ENCODE peak calls at places on chromosomes 4 and X, in five cellular contexts. One of them, this sample, is unnamed.

GRCh38 chrX:55490121-55490520 is 473 bp upstream of the USP51 start:
- DNase-seq in A549: no peak
- DNase-seq in suprapubic skin: no peak
- DNase-seq in stomach: no peak
- DNase-seq in GM12878: no peak
- DNase-seq in this sample: no peak

GRCh38 chr4:95637047-95637600 is 88.4 kb upstream of the UNC5C start:
- DNase-seq in stomach: no peak
- DNase-seq in GM12878: no peak
- DNase-seq in A549: peak
- DNase-seq in suprapubic skin: no peak
- DNase-seq in this sample: no peak

GRCh38 chrX:111823703-111824102 is 52.3 kb upstream of the TRPC5OS start:
- DNase-seq in suprapubic skin: no peak
- DNase-seq in stomach: no peak
- DNase-seq in GM12878: no peak
- DNase-seq in A549: no peak
- DNase-seq in this sample: no peak

GRCh38 chrX:13167444-13168207 is 123.2 kb upstream of the FAM9C start:
- DNase-seq in stomach: no peak
- DNase-seq in GM12878: no peak
- DNase-seq in A549: no peak
- DNase-seq in suprapubic skin: no peak
- DNase-seq in this sample: peak

GRCh38 chr4:71184195-71184781 is 154.5 kb upstream of the SLC4A4 start:
- DNase-seq in A549: peak
- DNase-seq in GM12878: peak
- DNase-seq in suprapubic skin: no peak
- DNase-seq in stomach: peak
- DNase-seq in this sample: no peak

GRCh38 chrX:106898462-106898861 is 4.7 kb downstream of the RIPPLY1 start:
- DNase-seq in suprapubic skin: no peak
- DNase-seq in GM12878: peak
- DNase-seq in stomach: no peak
- DNase-seq in A549: peak
- DNase-seq in this sample: no peak

GRCh38 chrX:44570524-44570923 is 27.9 kb upstream of the FUNDC1 start:
- DNase-seq in GM12878: no peak
- DNase-seq in A549: peak
- DNase-seq in suprapubic skin: no peak
- DNase-seq in stomach: no peak
- DNase-seq in this sample: no peak

GRCh38 chr4:149164282-149164681 is 651.4 kb downstream of the IQCM start:
- DNase-seq in suprapubic skin: no peak
- DNase-seq in A549: peak
- DNase-seq in GM12878: no peak
- DNase-seq in stomach: no peak
- DNase-seq in this sample: no peak

GRCh38 chrX:57528670-57529255 is 63.0 kb upstream of the ZXDB start:
- DNase-seq in suprapubic skin: no peak
- DNase-seq in GM12878: no peak
- DNase-seq in stomach: no peak
- DNase-seq in A549: peak
- DNase-seq in this sample: no peak

GRCh38 chr4:121726642-121727268 is 30.0 kb upstream of the ANXA5 start:
- DNase-seq in A549: peak
- DNase-seq in suprapubic skin: no peak
- DNase-seq in GM12878: peak
- DNase-seq in stomach: no peak
- DNase-seq in this sample: no peak

GRCh38 chr4:76673361-76673760 is 224.6 kb downstream of the SOWAHB start:
- DNase-seq in A549: no peak
- DNase-seq in suprapubic skin: no peak
- DNase-seq in GM12878: no peak
- DNase-seq in stomach: no peak
- DNase-seq in this sample: no peak

DNA sequence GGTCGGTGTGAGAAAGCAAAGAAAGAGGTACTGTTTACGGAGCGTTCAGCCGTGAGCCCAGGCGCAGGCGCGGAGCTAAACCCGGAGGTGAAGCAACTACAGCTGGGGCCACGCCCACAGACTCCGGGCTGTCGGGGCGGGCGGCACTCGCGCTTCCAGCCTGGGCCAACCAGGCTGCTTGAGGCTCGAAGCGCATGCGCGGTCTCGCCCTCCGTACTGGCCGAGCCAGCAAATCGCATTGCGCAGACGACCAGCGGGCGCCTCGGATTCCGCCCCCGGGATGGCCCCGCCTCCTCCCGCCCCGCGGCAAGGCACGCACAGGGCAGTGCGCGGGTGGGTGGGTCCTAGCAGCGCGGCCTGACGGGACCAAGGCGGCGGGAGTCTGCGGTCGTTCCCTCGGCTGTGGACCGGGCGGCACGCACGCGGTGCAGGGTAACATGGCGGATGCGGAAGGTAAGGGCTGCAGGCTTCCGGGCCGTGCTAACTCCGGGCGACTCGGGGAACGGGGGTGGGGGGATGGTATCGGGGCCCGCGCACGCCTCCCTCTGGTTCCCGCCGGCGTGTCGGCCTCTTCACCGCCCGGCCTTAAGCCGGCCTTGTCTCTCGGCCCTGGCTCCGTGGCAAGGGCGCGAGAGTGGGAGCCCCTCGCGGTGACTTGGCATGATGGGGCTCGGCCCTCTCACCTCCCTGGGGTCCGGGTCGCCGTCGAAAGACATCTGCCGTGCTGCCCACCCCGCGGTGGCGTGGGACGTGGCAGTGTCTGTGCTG is at the start of gene DKC1:
- DNase-seq in GM12878: peak
- DNase-seq in suprapubic skin: peak
- DNase-seq in stomach: peak
- DNase-seq in A549: peak
- DNase-seq in this sample: peak
- TF ChIP-seq EP300 in GM12878: no peak
- TF ChIP-seq EP300 in suprapubic skin: no peak
- TF ChIP-seq EP300 in stomach: no peak
- TF ChIP-seq EP300 in A549: no peak
- TF ChIP-seq EP300 in this sample: no peak

DNA sequence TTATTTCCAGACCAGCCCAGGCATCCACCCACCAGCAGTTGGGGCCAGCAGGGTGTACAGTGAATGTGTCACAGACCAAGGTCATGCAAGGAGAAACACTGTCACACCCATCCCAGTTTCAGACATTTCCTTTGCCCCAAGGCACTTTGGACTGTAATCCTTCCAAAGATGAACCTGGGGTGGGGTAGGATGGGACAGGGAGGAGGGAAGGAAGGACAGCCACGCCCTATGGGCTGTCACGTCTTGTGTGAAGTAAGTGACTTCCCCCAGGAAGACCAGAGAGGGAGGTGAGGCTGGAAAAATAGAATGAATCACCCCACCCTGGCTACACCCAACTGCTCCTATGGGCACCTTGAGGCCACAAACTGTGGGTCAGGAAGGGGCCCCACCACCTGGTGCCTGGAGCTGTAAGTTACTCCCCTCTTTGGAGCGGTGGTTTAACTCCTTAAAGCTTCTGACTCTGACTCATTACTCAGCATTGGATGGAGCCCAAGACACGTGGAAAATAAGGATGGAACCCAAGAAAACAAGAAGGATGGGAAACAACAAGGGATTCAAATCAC is 349.9 kb upstream of the KLF3 start:
- DNase-seq in suprapubic skin: no peak
- DNase-seq in stomach: no peak
- DNase-seq in GM12878: no peak
- DNase-seq in A549: peak
- DNase-seq in this sample: no peak
- TF ChIP-seq EP300 in suprapubic skin: no peak
- TF ChIP-seq EP300 in stomach: no peak
- TF ChIP-seq EP300 in GM12878: no peak
- TF ChIP-seq EP300 in A549: no peak
- TF ChIP-seq EP300 in this sample: no peak

GRCh38 chr4:86657910-86658309 is 63.8 kb downstream of the PTPN13 start:
- DNase-seq in GM12878: peak
- DNase-seq in suprapubic skin: no peak
- DNase-seq in A549: no peak
- DNase-seq in stomach: no peak
- DNase-seq in this sample: no peak
- TF ChIP-seq EP300 in GM12878: no peak
- TF ChIP-seq EP300 in suprapubic skin: no peak
- TF ChIP-seq EP300 in A549: no peak
- TF ChIP-seq EP300 in stomach: no peak
- TF ChIP-seq EP300 in this sample: no peak

GRCh38 chr4:26589699-26590098 is 5.8 kb downstream of the TBC1D19 start:
- DNase-seq in GM12878: no peak
- DNase-seq in A549: no peak
- DNase-seq in stomach: no peak
- DNase-seq in suprapubic skin: no peak
- DNase-seq in this sample: no peak

GRCh38 chr4:26579169-26579568 is 4.7 kb upstream of the TBC1D19 start:
- DNase-seq in stomach: no peak
- DNase-seq in suprapubic skin: no peak
- DNase-seq in GM12878: no peak
- DNase-seq in A549: no peak
- DNase-seq in this sample: no peak

GRCh38 chr4:26584725-26585124 is 841 bp downstream of the TBC1D19 start:
- DNase-seq in stomach: no peak
- DNase-seq in GM12878: no peak
- DNase-seq in suprapubic skin: no peak
- DNase-seq in A549: no peak
- DNase-seq in this sample: no peak

GRCh38 chr4:26583538-26583864 is 383 bp upstream of the TBC1D19 start:
- DNase-seq in stomach: no peak
- DNase-seq in A549: no peak
- DNase-seq in GM12878: no peak
- DNase-seq in suprapubic skin: no peak
- DNase-seq in this sample: no peak

DNA sequence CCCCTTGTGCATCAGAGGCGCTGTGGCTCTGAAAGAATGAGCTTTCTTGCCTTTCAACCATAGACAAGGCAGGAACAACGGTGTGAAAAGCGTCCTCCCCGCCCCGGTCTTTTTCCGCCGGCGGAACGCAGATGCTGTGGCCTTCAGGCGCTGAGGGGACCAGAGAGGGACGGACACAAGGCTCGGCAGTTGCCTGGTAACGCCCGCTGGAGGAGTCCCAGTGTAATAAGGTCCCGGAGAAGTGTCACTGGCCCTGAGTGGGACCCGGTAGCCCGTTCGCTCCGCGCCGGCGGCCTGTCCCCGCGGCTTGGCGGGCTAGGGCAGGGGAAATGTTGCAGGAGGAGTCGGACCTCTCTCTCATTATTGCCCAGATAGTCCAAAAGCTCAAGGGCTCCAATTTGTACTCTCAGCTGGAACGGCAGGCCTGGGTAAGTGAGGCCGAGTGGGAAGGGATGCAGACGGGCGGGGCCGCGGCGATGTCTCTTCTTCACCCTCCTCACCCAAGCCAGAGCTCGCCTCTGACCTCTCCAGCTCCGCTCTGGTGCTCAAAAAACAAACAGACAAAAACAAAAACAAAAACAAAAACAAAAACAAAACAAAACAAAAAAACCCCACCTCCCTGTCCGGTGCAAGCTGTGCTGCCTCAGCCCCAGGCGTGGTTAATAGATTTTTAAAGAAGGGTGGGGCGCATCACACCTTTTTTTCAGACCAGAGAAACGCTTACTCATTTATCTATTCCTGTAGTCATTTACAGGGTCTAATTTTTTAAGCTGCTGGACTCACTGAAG is at the start of gene TBC1D19:
- DNase-seq in suprapubic skin: peak
- DNase-seq in GM12878: peak
- DNase-seq in A549: peak
- DNase-seq in stomach: peak
- DNase-seq in this sample: peak
- TF ChIP-seq EP300 in suprapubic skin: no peak
- TF ChIP-seq EP300 in GM12878: no peak
- TF ChIP-seq EP300 in A549: no peak
- TF ChIP-seq EP300 in stomach: no peak
- TF ChIP-seq EP300 in this sample: no peak

GRCh38 chr4:140604544-140604943 is 35.8 kb upstream of the UCP1 start:
- DNase-seq in suprapubic skin: no peak
- DNase-seq in GM12878: no peak
- DNase-seq in A549: no peak
- DNase-seq in stomach: no peak
- DNase-seq in this sample: no peak
- TF ChIP-seq EP300 in suprapubic skin: no peak
- TF ChIP-seq EP300 in GM12878: no peak
- TF ChIP-seq EP300 in A549: no peak
- TF ChIP-seq EP300 in stomach: no peak
- TF ChIP-seq EP300 in this sample: no peak

DNA sequence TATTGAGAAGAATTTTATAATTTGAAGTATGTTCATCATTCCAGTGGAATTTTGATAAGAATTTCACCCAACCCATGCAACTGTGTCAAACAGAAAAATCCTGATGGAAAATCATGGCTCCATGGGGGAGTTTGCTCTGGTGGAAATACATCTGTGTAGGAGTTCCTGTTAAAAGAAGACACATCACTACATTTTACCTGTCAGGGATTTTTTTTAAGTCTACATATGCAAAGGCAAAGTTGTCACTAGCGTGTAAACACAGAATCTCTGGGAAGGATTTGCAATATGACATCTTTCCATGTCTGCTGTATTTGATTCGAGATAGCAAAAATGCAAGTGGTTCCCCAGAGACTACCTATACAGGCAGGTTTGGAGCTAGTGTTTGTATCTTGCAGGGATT is 581.0 kb downstream of the KCNIP4 start:
- DNase-seq in stomach: no peak
- DNase-seq in suprapubic skin: no peak
- DNase-seq in A549: no peak
- DNase-seq in GM12878: no peak
- DNase-seq in this sample: no peak
- TF ChIP-seq EP300 in stomach: no peak
- TF ChIP-seq EP300 in suprapubic skin: no peak
- TF ChIP-seq EP300 in A549: no peak
- TF ChIP-seq EP300 in GM12878: no peak
- TF ChIP-seq EP300 in this sample: no peak

DNA sequence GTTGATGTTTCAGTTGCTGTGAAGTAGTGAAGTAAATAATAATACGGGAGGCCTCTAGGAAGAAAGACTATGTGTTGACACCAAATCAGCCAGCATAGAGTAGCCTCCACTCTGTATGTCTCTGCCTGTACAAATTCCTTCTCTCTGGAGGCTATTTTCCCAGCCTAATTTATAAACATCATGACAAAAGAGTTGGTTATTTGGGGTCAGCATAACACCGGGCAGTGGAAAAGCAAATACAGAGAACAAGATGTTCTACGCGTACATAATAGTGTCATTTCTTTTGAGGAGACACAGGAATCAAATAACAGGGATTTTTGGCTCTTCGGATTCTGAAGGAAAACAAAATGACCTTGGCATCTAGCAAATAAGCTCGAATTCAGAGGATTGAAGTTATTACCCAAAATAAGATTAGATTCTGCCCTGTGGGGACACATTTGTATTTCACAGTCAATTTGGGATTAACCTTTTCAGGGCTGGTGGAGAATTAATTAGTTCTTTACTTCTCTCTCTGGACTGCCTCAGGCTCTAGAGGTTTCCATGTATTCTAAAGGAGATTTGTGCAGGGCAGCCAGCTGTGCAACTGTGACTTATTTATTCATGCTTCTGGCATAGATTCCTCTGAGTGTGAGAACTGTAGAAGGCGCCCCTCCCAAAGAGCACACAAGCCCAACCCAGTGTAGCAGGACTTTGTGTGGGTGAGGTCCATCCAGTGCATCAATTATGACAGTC is 14.1 kb upstream of the SYTL4 start:
- DNase-seq in stomach: no peak
- DNase-seq in A549: no peak
- DNase-seq in GM12878: no peak
- DNase-seq in suprapubic skin: no peak
- DNase-seq in this sample: peak
- TF ChIP-seq EP300 in stomach: no peak
- TF ChIP-seq EP300 in A549: no peak
- TF ChIP-seq EP300 in GM12878: no peak
- TF ChIP-seq EP300 in suprapubic skin: no peak
- TF ChIP-seq EP300 in this sample: peak